ENCODE peak calls at places on chromosomes 1 and 21, in seven cellular contexts. One of them, this sample, is unnamed. For H3K4me1, the result is how much of the 10 kb centered on the place peaks cover.

GRCh38 chr21:24939288-24939687 is 668.0 kb downstream of the MRPL39 start:
- DNase-seq in sigmoid colon: no peak
- DNase-seq in prostate gland: peak
- DNase-seq in mesendoderm: no peak
- DNase-seq in CD8-positive, alpha-beta T cell: no peak
- DNase-seq in PC-3: no peak
- DNase-seq in lung: no peak
- DNase-seq in this sample: no peak

GRCh38 chr1:1391225-1391624 is 7.9 kb downstream of the CCNL2 start:
- DNase-seq in prostate gland: no peak
- DNase-seq in sigmoid colon: no peak
- DNase-seq in CD8-positive, alpha-beta T cell: no peak
- DNase-seq in PC-3: no peak
- DNase-seq in mesendoderm: no peak
- DNase-seq in lung: no peak
- DNase-seq in this sample: no peak

GRCh38 chr1:199422206-199422605 is 605.3 kb upstream of the NR5A2 start:
- DNase-seq in PC-3: peak
- DNase-seq in CD8-positive, alpha-beta T cell: no peak
- DNase-seq in prostate gland: no peak
- DNase-seq in sigmoid colon: no peak
- DNase-seq in mesendoderm: peak
- DNase-seq in lung: no peak
- DNase-seq in this sample: no peak

GRCh38 chr1:80731241-80731894 is 1069.4 kb upstream of the ADGRL2 start:
- DNase-seq in prostate gland: peak
- DNase-seq in PC-3: peak
- DNase-seq in mesendoderm: no peak
- DNase-seq in sigmoid colon: no peak
- DNase-seq in lung: no peak
- DNase-seq in CD8-positive, alpha-beta T cell: no peak
- DNase-seq in this sample: no peak

GRCh38 chr1:118291686-118292085 is 106.7 kb upstream of the SPAG17 start:
- DNase-seq in prostate gland: no peak
- DNase-seq in lung: no peak
- DNase-seq in CD8-positive, alpha-beta T cell: no peak
- DNase-seq in mesendoderm: no peak
- DNase-seq in sigmoid colon: peak
- DNase-seq in PC-3: no peak
- DNase-seq in this sample: peak

GRCh38 chr1:85047472-85048295 is 616 bp downstream of the MCOLN3 start:
- DNase-seq in lung: peak
- DNase-seq in PC-3: no peak
- DNase-seq in CD8-positive, alpha-beta T cell: no peak
- DNase-seq in sigmoid colon: peak
- DNase-seq in prostate gland: no peak
- DNase-seq in mesendoderm: peak
- DNase-seq in this sample: peak

GRCh38 chr1:201719812-201720521 is 109.0 kb upstream of the IPO9 start:
- DNase-seq in prostate gland: no peak
- DNase-seq in mesendoderm: peak
- DNase-seq in PC-3: no peak
- DNase-seq in CD8-positive, alpha-beta T cell: no peak
- DNase-seq in sigmoid colon: peak
- DNase-seq in lung: no peak
- DNase-seq in this sample: peak

GRCh38 chr1:23217421-23218115 is at the start of gene HTR1D:
- DNase-seq in lung: no peak
- DNase-seq in sigmoid colon: no peak
- DNase-seq in mesendoderm: peak
- DNase-seq in prostate gland: no peak
- DNase-seq in CD8-positive, alpha-beta T cell: no peak
- DNase-seq in PC-3: no peak
- DNase-seq in this sample: no peak

GRCh38 chr1:162674018-162674608 is 41.8 kb downstream of the DDR2 start:
- DNase-seq in lung: no peak
- DNase-seq in CD8-positive, alpha-beta T cell: no peak
- DNase-seq in PC-3: peak
- DNase-seq in prostate gland: no peak
- DNase-seq in mesendoderm: no peak
- DNase-seq in sigmoid colon: no peak
- DNase-seq in this sample: no peak

GRCh38 chr1:209106237-209106741 is 477.2 kb upstream of the CAMK1G start:
- DNase-seq in lung: no peak
- DNase-seq in CD8-positive, alpha-beta T cell: no peak
- DNase-seq in mesendoderm: peak
- DNase-seq in sigmoid colon: no peak
- DNase-seq in prostate gland: no peak
- DNase-seq in PC-3: peak
- DNase-seq in this sample: no peak

GRCh38 chr1:202107801-202108731 is 14.7 kb upstream of the GPR37L1 start:
- DNase-seq in PC-3: no peak
- DNase-seq in CD8-positive, alpha-beta T cell: no peak
- DNase-seq in mesendoderm: peak
- DNase-seq in lung: peak
- DNase-seq in sigmoid colon: no peak
- DNase-seq in prostate gland: no peak
- DNase-seq in this sample: peak

GRCh38 chr1:107865627-107866026 is 99.4 kb downstream of the VAV3 start:
- DNase-seq in lung: no peak
- DNase-seq in sigmoid colon: no peak
- DNase-seq in PC-3: no peak
- DNase-seq in mesendoderm: peak
- DNase-seq in prostate gland: no peak
- DNase-seq in CD8-positive, alpha-beta T cell: no peak
- DNase-seq in this sample: no peak

GRCh38 chr1:147168626-147169058 is 3.6 kb downstream of the PRKAB2 start:
- DNase-seq in sigmoid colon: no peak
- DNase-seq in PC-3: peak
- DNase-seq in lung: no peak
- DNase-seq in prostate gland: no peak
- DNase-seq in CD8-positive, alpha-beta T cell: no peak
- DNase-seq in mesendoderm: peak
- DNase-seq in this sample: peak

GRCh38 chr1:89907669-89908293 is 86.9 kb downstream of the LRRC8D start:
- DNase-seq in prostate gland: no peak
- DNase-seq in PC-3: peak
- DNase-seq in lung: no peak
- DNase-seq in CD8-positive, alpha-beta T cell: no peak
- DNase-seq in mesendoderm: peak
- DNase-seq in sigmoid colon: no peak
- DNase-seq in this sample: no peak

GRCh38 chr1:8871965-8872399 is 6.5 kb downstream of the ENO1 start:
- DNase-seq in CD8-positive, alpha-beta T cell: no peak
- DNase-seq in prostate gland: no peak
- DNase-seq in lung: no peak
- DNase-seq in PC-3: no peak
- DNase-seq in sigmoid colon: no peak
- DNase-seq in mesendoderm: no peak
- DNase-seq in this sample: no peak
- H3K4me3 ChIP-seq in CD8-positive, alpha-beta T cell: no peak
- H3K4me3 ChIP-seq in prostate gland: no peak
- H3K4me3 ChIP-seq in lung: no peak
- H3K4me3 ChIP-seq in PC-3: peak
- H3K4me3 ChIP-seq in sigmoid colon: no peak
- H3K4me3 ChIP-seq in mesendoderm: no peak
- H3K4me3 ChIP-seq in this sample: no peak

GRCh38 chr1:44677201-44677520 is 2.6 kb downstream of the ARMH1 start:
- DNase-seq in sigmoid colon: no peak
- DNase-seq in prostate gland: no peak
- DNase-seq in mesendoderm: peak
- DNase-seq in lung: no peak
- DNase-seq in PC-3: peak
- DNase-seq in CD8-positive, alpha-beta T cell: no peak
- DNase-seq in this sample: no peak
- H3K4me1 ChIP-seq in sigmoid colon: under half
- H3K4me1 ChIP-seq in prostate gland: under half
- H3K4me1 ChIP-seq in mesendoderm: under half
- H3K4me1 ChIP-seq in lung: under half
- H3K4me1 ChIP-seq in PC-3: under half
- H3K4me1 ChIP-seq in CD8-positive, alpha-beta T cell: under half
- H3K4me1 ChIP-seq in this sample: under half

GRCh38 chr1:32884726-32885125 is 1.6 kb upstream of the HPCA start:
- DNase-seq in mesendoderm: no peak
- DNase-seq in sigmoid colon: no peak
- DNase-seq in PC-3: no peak
- DNase-seq in CD8-positive, alpha-beta T cell: no peak
- DNase-seq in lung: no peak
- DNase-seq in prostate gland: no peak
- DNase-seq in this sample: no peak

GRCh38 chr1:32883973-32884372 is 2.3 kb upstream of the HPCA start:
- DNase-seq in PC-3: no peak
- DNase-seq in prostate gland: no peak
- DNase-seq in lung: no peak
- DNase-seq in mesendoderm: no peak
- DNase-seq in sigmoid colon: no peak
- DNase-seq in CD8-positive, alpha-beta T cell: no peak
- DNase-seq in this sample: no peak

GRCh38 chr1:32883338-32883737 is 3.0 kb upstream of the HPCA start:
- DNase-seq in mesendoderm: no peak
- DNase-seq in PC-3: no peak
- DNase-seq in prostate gland: no peak
- DNase-seq in sigmoid colon: no peak
- DNase-seq in lung: no peak
- DNase-seq in CD8-positive, alpha-beta T cell: no peak
- DNase-seq in this sample: no peak

GRCh38 chr1:32881291-32881690 is 5.0 kb upstream of the HPCA start:
- DNase-seq in PC-3: no peak
- DNase-seq in sigmoid colon: no peak
- DNase-seq in lung: no peak
- DNase-seq in CD8-positive, alpha-beta T cell: no peak
- DNase-seq in mesendoderm: no peak
- DNase-seq in prostate gland: no peak
- DNase-seq in this sample: no peak

DNA sequence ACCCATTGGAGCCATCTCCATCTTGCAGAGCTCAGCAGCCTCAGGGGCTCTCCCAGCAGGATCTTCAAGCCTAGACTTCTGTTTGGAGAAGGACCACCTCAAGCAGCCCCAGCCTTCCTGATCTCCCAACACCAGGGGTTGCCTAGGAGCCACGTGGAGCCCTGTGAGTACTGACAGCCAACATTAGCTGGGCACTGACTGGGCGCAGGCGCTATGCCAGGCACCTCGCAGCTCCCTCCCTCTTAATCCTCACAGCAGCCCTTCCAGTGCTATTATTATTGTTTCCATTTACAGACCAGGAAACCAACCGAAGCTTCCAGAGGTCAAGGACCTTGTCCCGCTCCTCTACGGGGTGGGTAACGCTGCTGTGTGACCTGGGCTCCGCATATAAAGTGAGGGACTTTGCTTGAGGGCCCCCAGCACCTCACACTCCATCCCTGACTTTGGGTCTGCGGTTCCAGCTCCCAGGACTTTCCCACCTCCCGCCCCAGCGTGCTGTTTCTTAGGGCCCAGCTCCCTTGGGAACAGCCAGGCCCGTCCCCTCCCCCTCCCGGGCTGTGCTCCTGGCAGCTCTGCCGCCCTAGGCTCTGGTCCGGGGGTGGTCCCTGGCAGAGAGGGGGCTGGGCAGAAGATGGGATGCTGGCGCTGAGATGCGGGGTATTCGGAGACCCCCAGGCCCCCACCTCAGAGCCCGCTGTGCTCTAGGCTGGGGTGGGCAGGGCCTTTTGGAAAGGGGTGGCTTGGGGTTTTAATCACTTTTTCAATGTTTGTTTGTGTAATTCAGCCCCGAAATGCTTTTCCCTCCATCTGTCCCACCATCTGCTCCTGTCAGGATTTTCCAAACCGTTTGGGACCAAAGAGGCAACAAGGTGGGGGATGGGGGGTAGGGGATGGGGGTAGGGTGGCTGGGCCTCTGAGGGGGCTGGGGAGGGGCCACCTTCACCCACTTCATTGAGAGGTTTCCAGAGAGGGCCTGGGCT is 4.1 kb upstream of the HPCA start:
- DNase-seq in CD8-positive, alpha-beta T cell: no peak
- DNase-seq in lung: no peak
- DNase-seq in mesendoderm: no peak
- DNase-seq in prostate gland: no peak
- DNase-seq in sigmoid colon: no peak
- DNase-seq in PC-3: no peak
- DNase-seq in this sample: no peak
- H3K4me3 ChIP-seq in CD8-positive, alpha-beta T cell: no peak
- H3K4me3 ChIP-seq in lung: no peak
- H3K4me3 ChIP-seq in mesendoderm: no peak
- H3K4me3 ChIP-seq in prostate gland: no peak
- H3K4me3 ChIP-seq in sigmoid colon: no peak
- H3K4me3 ChIP-seq in PC-3: no peak
- H3K4me3 ChIP-seq in this sample: no peak

GRCh38 chr1:2929335-2929734 is 91.9 kb upstream of the ACTRT2 start:
- DNase-seq in CD8-positive, alpha-beta T cell: no peak
- DNase-seq in PC-3: no peak
- DNase-seq in sigmoid colon: no peak
- DNase-seq in prostate gland: no peak
- DNase-seq in mesendoderm: no peak
- DNase-seq in lung: no peak
- DNase-seq in this sample: no peak
- H3K4me1 ChIP-seq in CD8-positive, alpha-beta T cell: under half
- H3K4me1 ChIP-seq in PC-3: under half
- H3K4me1 ChIP-seq in sigmoid colon: under half
- H3K4me1 ChIP-seq in prostate gland: under half
- H3K4me1 ChIP-seq in mesendoderm: under half
- H3K4me1 ChIP-seq in lung: under half
- H3K4me1 ChIP-seq in this sample: under half

GRCh38 chr1:114902343-114902742 is 47.7 kb downstream of the SYCP1 start:
- DNase-seq in sigmoid colon: no peak
- DNase-seq in CD8-positive, alpha-beta T cell: no peak
- DNase-seq in PC-3: no peak
- DNase-seq in lung: no peak
- DNase-seq in prostate gland: no peak
- DNase-seq in mesendoderm: peak
- DNase-seq in this sample: no peak

DNA sequence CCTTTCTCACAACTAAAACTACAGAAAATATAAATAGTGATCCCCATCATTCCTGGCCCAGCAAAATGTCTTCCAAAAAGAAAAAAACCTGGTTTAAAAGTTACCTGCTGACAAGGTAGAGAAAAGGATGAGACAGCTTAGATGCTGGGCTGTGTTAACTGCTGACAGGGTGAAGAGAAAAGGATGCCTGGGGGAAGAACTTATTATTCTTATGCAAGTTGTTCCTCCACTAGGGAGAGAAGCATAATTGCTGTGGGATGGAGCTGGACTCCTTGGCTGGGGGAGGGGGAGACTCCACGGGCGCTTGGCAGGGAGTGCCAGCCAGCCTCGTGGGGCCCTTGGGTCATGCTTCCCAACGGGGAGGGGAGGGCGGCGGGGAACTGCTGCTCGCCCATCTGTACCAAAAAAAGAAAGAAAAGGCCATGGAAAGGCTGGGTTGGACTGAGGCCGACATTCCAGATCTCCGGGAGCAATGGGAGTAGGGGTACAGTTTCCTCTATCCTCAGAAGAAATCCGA is 47.1 kb downstream of the SYCP1 start:
- DNase-seq in PC-3: no peak
- DNase-seq in CD8-positive, alpha-beta T cell: no peak
- DNase-seq in sigmoid colon: no peak
- DNase-seq in lung: no peak
- DNase-seq in mesendoderm: no peak
- DNase-seq in prostate gland: no peak
- DNase-seq in this sample: no peak
- H3K4me3 ChIP-seq in PC-3: no peak
- H3K4me3 ChIP-seq in CD8-positive, alpha-beta T cell: no peak
- H3K4me3 ChIP-seq in sigmoid colon: peak
- H3K4me3 ChIP-seq in lung: no peak
- H3K4me3 ChIP-seq in mesendoderm: no peak
- H3K4me3 ChIP-seq in prostate gland: no peak
- H3K4me3 ChIP-seq in this sample: no peak